ENCODE peak calls at places on chromosomes 6 and 20, in ten cellular contexts. A, C, G, K, T, X, D, O, W and N are unnamed samples.

GRCh38 chr6:159107451-159108260 is 61.5 kb upstream of the FNDC1 start:
- DNase-seq in K (no peak), O (no peak), D (no peak), C (no peak), X (no peak), A (peak; percentile 32), W (no peak), T (no peak), G (no peak), N (peak; percentile 93)

GRCh38 chr6:56076033-56076432 is 171.3 kb downstream of the COL21A1 start:
- DNase-seq in A (no peak), K (no peak), D (no peak), C (no peak), W (no peak), O (no peak), G (no peak), X (no peak), T (no peak), N (no peak)

GRCh38 chr20:54217762-54218161 is 9.9 kb downstream of the PFDN4 start:
- DNase-seq in D (no peak), K (no peak), C (no peak), A (no peak), O (no peak), W (no peak), T (no peak), G (no peak), X (no peak), N (no peak)

GRCh38 chr20:29878777-29879442 is 1378.6 kb upstream of the DEFB115 start:
- DNase-seq in A (peak; percentile 26), K (peak; percentile 12), X (no peak), W (no peak), T (no peak), D (no peak), C (no peak), G (no peak), O (no peak), N (peak; percentile 84)

GRCh38 chr20:48148020-48148419 is 362.7 kb upstream of the SULF2 start:
- DNase-seq in D (no peak), X (no peak), C (no peak), W (no peak), T (no peak), A (no peak), G (peak; percentile 15), O (no peak), K (no peak), N (no peak)

GRCh38 chr20:64035066-64035932 is 683 bp upstream of the C20orf204 start:
- DNase-seq in O (no peak), W (no peak), D (no peak), T (no peak), C (no peak), A (no peak), G (no peak), K (no peak), X (no peak), N (peak; percentile 73)

GRCh38 chr6:150169609-150170008 is 26.8 kb downstream of the PPP1R14C start:
- DNase-seq in G (no peak), C (no peak), O (peak; percentile 68), K (no peak), D (peak; percentile 16), W (no peak), A (no peak), X (no peak), T (peak; percentile 81), N (no peak)

GRCh38 chr6:128305228-128305627 is 215.2 kb downstream of the PTPRK start:
- DNase-seq in O (no peak), C (no peak), K (no peak), X (no peak), A (no peak), G (no peak), T (peak; percentile 72), D (no peak), W (no peak), N (no peak)

GRCh38 chr20:15146948-15147347 is 809.5 kb upstream of the FLRT3 start:
- DNase-seq in X (no peak), A (no peak), D (no peak), W (no peak), C (no peak), O (no peak), T (no peak), G (no peak), K (no peak), N (no peak)

GRCh38 chr6:108170607-108171290 is 4.9 kb downstream of the NR2E1 start:
- DNase-seq in D (no peak), T (no peak), W (no peak), K (no peak), A (no peak), G (no peak), X (no peak), O (no peak), C (no peak), N (no peak)
- H3K4me3 ChIP-seq in D (no peak overlapping the region), T (no peak overlapping the region), W (no peak overlapping the region), K (no peak overlapping the region), A (no peak overlapping the region), G (no peak overlapping the region), X (no peak overlapping the region), O (no peak overlapping the region), C (no peak overlapping the region), N (no peak overlapping the region)

DNA sequence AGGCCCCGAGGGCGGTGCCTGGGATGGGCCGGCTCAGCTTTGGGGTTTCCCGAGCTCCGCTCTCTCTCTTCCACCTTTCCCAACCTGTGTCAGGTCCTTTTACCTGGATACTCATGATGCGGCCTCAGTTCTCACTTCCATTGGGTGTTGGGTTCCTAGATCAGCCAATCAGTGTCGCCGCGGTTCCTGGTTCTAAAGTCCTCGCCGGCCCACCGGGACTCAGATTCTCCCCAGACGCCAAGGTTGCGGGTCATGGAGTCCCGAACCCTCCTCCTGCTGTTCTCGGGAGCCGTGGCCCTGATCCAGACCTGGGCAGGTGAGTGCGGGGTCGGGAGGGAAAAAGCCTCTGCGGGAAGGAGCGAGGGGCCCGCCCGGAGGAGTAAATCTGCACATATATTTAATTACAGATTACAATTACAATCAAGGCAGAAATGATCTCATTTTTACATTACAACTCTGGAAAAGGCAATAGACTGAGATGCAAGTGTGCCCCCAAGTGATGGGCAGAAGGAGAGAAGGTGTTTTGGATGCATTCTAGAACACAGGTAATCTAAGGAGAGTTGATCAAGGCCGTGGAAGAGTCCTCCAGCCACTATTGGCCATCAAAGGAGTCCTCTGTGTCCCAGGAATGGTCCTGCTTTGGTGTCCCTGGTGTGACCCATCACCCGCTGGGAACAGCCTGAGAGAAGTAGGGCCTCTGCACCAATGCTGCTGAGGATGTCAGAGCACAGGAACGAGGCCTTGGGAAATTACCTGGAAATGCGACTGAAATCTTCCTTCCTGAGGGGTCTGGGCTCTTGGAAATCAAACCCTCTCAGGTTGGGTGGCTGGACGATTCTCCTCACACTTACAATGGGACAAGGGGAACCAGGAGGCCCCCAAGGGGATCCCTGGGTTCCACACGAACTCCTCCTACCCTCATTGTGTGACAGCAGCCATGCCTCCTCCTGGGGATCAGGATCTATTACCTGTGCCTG is 34.7 kb upstream of the MICB start:
- DNase-seq in A (peak; percentile 95), W (peak; percentile 92), X (peak; percentile 94), K (peak; percentile 93), T (peak; percentile 60), D (peak; percentile 93), O (no peak), G (peak; percentile 86), C (peak; percentile 76), N (peak; percentile 91)
- TF ChIP-seq POLR2A in A (no peak), W (peak; percentile 69), X (peak; percentile 86), K (peak; percentile 77), T (no peak), D (peak; percentile 57), O (no peak), G (peak; percentile 5), C (no peak), N (peak; percentile 95)

GRCh38 chr6:15908871-15909270 is 220.0 kb upstream of the MYLIP start:
- DNase-seq in O (no peak), X (no peak), A (no peak), C (no peak), T (no peak), D (no peak), G (no peak), K (no peak), W (no peak), N (no peak)

GRCh38 chr6:15905488-15906392 is 223.1 kb upstream of the MYLIP start:
- DNase-seq in T (no peak), A (no peak), X (no peak), O (peak; percentile 99), W (no peak), G (no peak), K (no peak), D (no peak), C (no peak), N (no peak)

GRCh38 chr6:15907914-15908518 is 220.9 kb upstream of the MYLIP start:
- DNase-seq in D (no peak), K (no peak), W (no peak), A (peak; percentile 66), O (no peak), X (no peak), T (no peak), C (no peak), G (no peak), N (no peak)

GRCh38 chr6:15904651-15905376 is 224.1 kb upstream of the MYLIP start:
- DNase-seq in W (no peak), O (peak; percentile 83), X (no peak), G (no peak), A (no peak), D (no peak), C (no peak), T (no peak), K (no peak), N (no peak)

GRCh38 chr6:15906393-15906976 is 222.4 kb upstream of the MYLIP start:
- DNase-seq in D (no peak), C (no peak), X (no peak), G (no peak), T (no peak), A (no peak), O (no peak), W (no peak), K (no peak), N (no peak)
- H3K4me3 ChIP-seq in D (no peak overlapping the region), C (no peak overlapping the region), X (no peak overlapping the region), G (no peak overlapping the region), T (no peak overlapping the region), A (no peak overlapping the region), O (no peak overlapping the region), W (no peak overlapping the region), K (no peak overlapping the region), N (no peak overlapping the region)

GRCh38 chr6:49918787-49919186 is 45.2 kb downstream of the DEFB114 start:
- DNase-seq in G (no peak), A (no peak), O (no peak), D (no peak), W (no peak), C (no peak), T (no peak), K (no peak), X (no peak), N (no peak)

GRCh38 chr6:49923826-49924225 is 40.1 kb downstream of the DEFB114 start:
- DNase-seq in A (no peak), G (no peak), T (no peak), K (no peak), W (no peak), D (no peak), X (no peak), C (no peak), O (no peak), N (no peak)

GRCh38 chr6:49915035-49915434 is 48.7 kb upstream of the CRISP1 start:
- DNase-seq in G (no peak), C (no peak), K (no peak), X (no peak), O (no peak), W (no peak), D (no peak), T (no peak), A (no peak), N (no peak)

GRCh38 chr6:49919935-49920644 is 43.9 kb downstream of the DEFB114 start:
- DNase-seq in W (no peak), D (no peak), C (no peak), O (no peak), G (no peak), A (no peak), K (no peak), T (no peak), X (no peak), N (no peak)

GRCh38 chr6:49919261-49919660 is 44.7 kb downstream of the DEFB114 start:
- DNase-seq in A (no peak), T (no peak), W (no peak), X (no peak), C (no peak), K (no peak), O (no peak), D (no peak), G (no peak), N (no peak)
- TF ChIP-seq POLR2A in A (no peak), T (no peak), W (no peak), X (no peak), C (no peak), K (no peak), O (no peak), D (no peak), G (no peak), N (no peak)